ENCODE peak calls at places on chromosomes 12 and 14, in seven cellular contexts. One of them, this sample, is unnamed.

GRCh38 chr14:68893566-68893965 is 85.5 kb downstream of the ACTN1 start:
- DNase-seq in H1: no peak
- DNase-seq in trophoblast cell: no peak
- DNase-seq in mesendoderm: no peak
- DNase-seq in neuronal stem cell: no peak
- DNase-seq in IMR-90: no peak
- DNase-seq in H9: no peak
- DNase-seq in this sample: no peak

GRCh38 chr14:34003691-34004090 is 52.8 kb upstream of the EGLN3 start:
- DNase-seq in H1: no peak
- DNase-seq in trophoblast cell: no peak
- DNase-seq in mesendoderm: no peak
- DNase-seq in neuronal stem cell: no peak
- DNase-seq in IMR-90: no peak
- DNase-seq in H9: no peak
- DNase-seq in this sample: no peak

GRCh38 chr14:20436363-20436755 is 393 bp upstream of the KLHL33 start:
- DNase-seq in H1: no peak
- DNase-seq in trophoblast cell: no peak
- DNase-seq in mesendoderm: no peak
- DNase-seq in neuronal stem cell: no peak
- DNase-seq in IMR-90: peak; percentile 75
- DNase-seq in H9: no peak
- DNase-seq in this sample: no peak

GRCh38 chr12:13905795-13906194 is 75.6 kb downstream of the GRIN2B start:
- DNase-seq in H1: no peak
- DNase-seq in trophoblast cell: no peak
- DNase-seq in mesendoderm: no peak
- DNase-seq in neuronal stem cell: no peak
- DNase-seq in IMR-90: no peak
- DNase-seq in H9: no peak
- DNase-seq in this sample: no peak

GRCh38 chr12:57529831-57530230 is 7.2 kb downstream of the MBD6 start:
- DNase-seq in H1: no peak
- DNase-seq in trophoblast cell: peak; percentile 45
- DNase-seq in mesendoderm: no peak
- DNase-seq in neuronal stem cell: no peak
- DNase-seq in IMR-90: no peak
- DNase-seq in H9: no peak
- DNase-seq in this sample: no peak

GRCh38 chr12:50224026-50224692 is 57.0 kb upstream of the CERS5 start:
- DNase-seq in H1: no peak
- DNase-seq in trophoblast cell: peak; percentile 88
- DNase-seq in mesendoderm: peak; percentile 85
- DNase-seq in neuronal stem cell: no peak
- DNase-seq in IMR-90: peak; percentile 61
- DNase-seq in H9: peak; percentile 49
- DNase-seq in this sample: peak; percentile 69

GRCh38 chr12:88866881-88867280 is 286.6 kb upstream of the KITLG start:
- DNase-seq in H1: no peak
- DNase-seq in trophoblast cell: no peak
- DNase-seq in mesendoderm: no peak
- DNase-seq in neuronal stem cell: no peak
- DNase-seq in IMR-90: no peak
- DNase-seq in H9: no peak
- DNase-seq in this sample: no peak

GRCh38 chr12:56518570-56518969 is 3.0 kb upstream of the RBMS2 start:
- DNase-seq in H1: no peak
- DNase-seq in trophoblast cell: peak; percentile 81
- DNase-seq in mesendoderm: no peak
- DNase-seq in neuronal stem cell: no peak
- DNase-seq in IMR-90: peak; percentile 66
- DNase-seq in H9: no peak
- DNase-seq in this sample: peak; percentile 34

GRCh38 chr12:122399592-122400373 is 22.7 kb downstream of the CLIP1 start:
- DNase-seq in H1: peak; percentile 60
- DNase-seq in trophoblast cell: peak; percentile 89
- DNase-seq in mesendoderm: peak; percentile 97
- DNase-seq in neuronal stem cell: peak; percentile 63
- DNase-seq in IMR-90: peak; percentile 94
- DNase-seq in H9: peak; percentile 85
- DNase-seq in this sample: peak; percentile 91

GRCh38 chr14:84535491-84535890 is 994.5 kb upstream of the FLRT2 start:
- DNase-seq in H1: no peak
- DNase-seq in trophoblast cell: no peak
- DNase-seq in mesendoderm: peak; percentile 13
- DNase-seq in neuronal stem cell: no peak
- DNase-seq in IMR-90: no peak
- DNase-seq in H9: no peak
- DNase-seq in this sample: no peak

GRCh38 chr12:113473942-113474341 is 2.3 kb upstream of the LHX5 start:
- DNase-seq in H1: no peak
- DNase-seq in trophoblast cell: peak; percentile 8
- DNase-seq in mesendoderm: peak; percentile 79
- DNase-seq in neuronal stem cell: no peak
- DNase-seq in IMR-90: no peak
- DNase-seq in H9: peak; percentile 72
- DNase-seq in this sample: no peak

GRCh38 chr12:103882861-103883596 is 42.0 kb upstream of the NT5DC3 start:
- DNase-seq in H1: no peak
- DNase-seq in trophoblast cell: no peak
- DNase-seq in mesendoderm: no peak
- DNase-seq in neuronal stem cell: no peak
- DNase-seq in IMR-90: no peak
- DNase-seq in H9: no peak
- DNase-seq in this sample: no peak

GRCh38 chr14:24843494-24843893 is 206.5 kb downstream of the STXBP6 start:
- DNase-seq in H1: no peak
- DNase-seq in trophoblast cell: no peak
- DNase-seq in mesendoderm: no peak
- DNase-seq in neuronal stem cell: no peak
- DNase-seq in IMR-90: no peak
- DNase-seq in H9: no peak
- DNase-seq in this sample: peak; percentile 5

GRCh38 chr14:58096731-58097130 is 55.3 kb downstream of the ARMH4 start:
- DNase-seq in H1: no peak
- DNase-seq in trophoblast cell: no peak
- DNase-seq in mesendoderm: no peak
- DNase-seq in neuronal stem cell: no peak
- DNase-seq in IMR-90: no peak
- DNase-seq in H9: no peak
- DNase-seq in this sample: no peak

GRCh38 chr12:21334100-21334499 is 617 bp downstream of the SLCO1A2 start:
- DNase-seq in H1: no peak
- DNase-seq in trophoblast cell: no peak
- DNase-seq in mesendoderm: no peak
- DNase-seq in neuronal stem cell: no peak
- DNase-seq in IMR-90: no peak
- DNase-seq in H9: no peak
- DNase-seq in this sample: no peak

GRCh38 chr12:60710246-60710645 is 1114.4 kb downstream of the SLC16A7 start:
- DNase-seq in H1: no peak
- DNase-seq in trophoblast cell: no peak
- DNase-seq in mesendoderm: no peak
- DNase-seq in neuronal stem cell: no peak
- DNase-seq in IMR-90: no peak
- DNase-seq in H9: no peak
- DNase-seq in this sample: no peak

GRCh38 chr14:96711559-96712267 is 85.5 kb upstream of the VRK1 start:
- DNase-seq in H1: no peak
- DNase-seq in trophoblast cell: peak; percentile 12
- DNase-seq in mesendoderm: no peak
- DNase-seq in neuronal stem cell: no peak
- DNase-seq in IMR-90: no peak
- DNase-seq in H9: peak; percentile 65
- DNase-seq in this sample: no peak

DNA sequence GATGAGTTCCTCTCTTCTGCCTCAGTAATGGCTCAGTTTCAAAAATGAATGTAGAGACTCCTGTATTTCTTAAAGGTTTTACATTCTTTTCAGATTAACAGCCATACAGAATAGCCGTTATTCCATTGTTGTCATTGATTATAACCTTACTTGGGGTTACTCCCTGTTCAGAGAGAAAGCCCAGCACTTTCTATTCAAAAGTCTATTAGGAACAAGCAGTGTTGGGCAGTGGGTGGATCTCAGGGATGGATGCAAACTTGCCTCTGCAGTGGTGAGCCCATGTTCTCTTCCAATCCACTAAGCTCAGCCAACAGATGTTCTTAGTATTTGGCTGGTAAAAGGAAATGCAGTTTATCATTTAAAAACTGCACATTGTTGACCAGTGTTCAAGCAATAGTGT is 342.6 kb upstream of the E2F7 start:
- DNase-seq in H1: no peak
- DNase-seq in trophoblast cell: no peak
- DNase-seq in mesendoderm: no peak
- DNase-seq in neuronal stem cell: no peak
- DNase-seq in IMR-90: no peak
- DNase-seq in H9: no peak
- DNase-seq in this sample: no peak
- H3K23ac ChIP-seq in H1: no peak overlapping the region
- H3K23ac ChIP-seq in trophoblast cell: no peak overlapping the region
- H3K23ac ChIP-seq in mesendoderm: no peak overlapping the region
- H3K23ac ChIP-seq in neuronal stem cell: no peak overlapping the region
- H3K23ac ChIP-seq in IMR-90: no peak overlapping the region
- H3K23ac ChIP-seq in H9: no peak overlapping the region
- H3K23ac ChIP-seq in this sample: no peak overlapping the region

GRCh38 chr14:35218963-35219362 is 73.2 kb upstream of the PSMA6 start:
- DNase-seq in H1: no peak
- DNase-seq in trophoblast cell: no peak
- DNase-seq in mesendoderm: no peak
- DNase-seq in neuronal stem cell: no peak
- DNase-seq in IMR-90: no peak
- DNase-seq in H9: no peak
- DNase-seq in this sample: no peak

GRCh38 chr14:35222324-35222723 is 69.9 kb upstream of the PSMA6 start:
- DNase-seq in H1: no peak
- DNase-seq in trophoblast cell: no peak
- DNase-seq in mesendoderm: no peak
- DNase-seq in neuronal stem cell: no peak
- DNase-seq in IMR-90: no peak
- DNase-seq in H9: no peak
- DNase-seq in this sample: no peak

GRCh38 chr14:35220920-35221319 is 71.3 kb upstream of the PSMA6 start:
- DNase-seq in H1: no peak
- DNase-seq in trophoblast cell: no peak
- DNase-seq in mesendoderm: no peak
- DNase-seq in neuronal stem cell: no peak
- DNase-seq in IMR-90: no peak
- DNase-seq in H9: no peak
- DNase-seq in this sample: no peak

GRCh38 chr14:35221462-35221861 is 70.7 kb upstream of the PSMA6 start:
- DNase-seq in H1: no peak
- DNase-seq in trophoblast cell: no peak
- DNase-seq in mesendoderm: no peak
- DNase-seq in neuronal stem cell: no peak
- DNase-seq in IMR-90: peak; percentile 16
- DNase-seq in H9: no peak
- DNase-seq in this sample: no peak

DNA sequence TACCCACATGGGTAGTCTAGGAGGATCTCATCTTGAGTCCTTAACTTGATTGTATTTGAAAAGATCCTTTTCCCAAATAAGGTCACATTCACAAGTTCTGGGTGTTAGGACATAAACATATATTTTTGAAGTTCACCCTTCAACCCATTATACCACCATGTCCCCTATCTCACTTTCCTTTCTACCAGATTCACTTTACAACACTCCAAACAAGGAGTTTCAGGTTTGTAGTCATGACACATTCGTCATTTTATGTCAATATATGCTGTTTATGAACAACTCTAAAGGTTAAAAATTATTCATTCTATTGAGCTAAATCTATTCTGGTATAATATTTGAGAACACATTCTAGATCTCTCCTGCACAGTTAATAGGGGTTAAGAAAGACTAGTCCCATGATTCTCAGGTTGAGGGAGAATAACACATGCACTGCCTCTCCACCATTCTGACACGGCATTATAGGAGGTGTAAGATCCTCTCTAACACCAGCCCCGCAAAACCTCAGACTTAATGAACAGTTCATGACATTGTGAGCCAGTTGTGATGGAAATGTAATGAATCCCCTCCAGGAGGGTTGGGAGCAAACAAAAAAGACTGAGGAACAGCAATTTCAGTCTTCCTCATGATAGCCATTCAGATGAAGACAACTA is 72.0 kb upstream of the PSMA6 start:
- DNase-seq in H1: no peak
- DNase-seq in trophoblast cell: no peak
- DNase-seq in mesendoderm: no peak
- DNase-seq in neuronal stem cell: no peak
- DNase-seq in IMR-90: no peak
- DNase-seq in H9: no peak
- DNase-seq in this sample: no peak
- H3K23ac ChIP-seq in H1: no peak overlapping the region
- H3K23ac ChIP-seq in trophoblast cell: no peak overlapping the region
- H3K23ac ChIP-seq in mesendoderm: no peak overlapping the region
- H3K23ac ChIP-seq in neuronal stem cell: no peak overlapping the region
- H3K23ac ChIP-seq in IMR-90: no peak overlapping the region
- H3K23ac ChIP-seq in H9: no peak overlapping the region
- H3K23ac ChIP-seq in this sample: no peak overlapping the region

GRCh38 chr12:124700810-124701594 is 133.6 kb upstream of the NCOR2 start:
- DNase-seq in H1: no peak
- DNase-seq in trophoblast cell: peak; percentile 76
- DNase-seq in mesendoderm: peak; percentile 94
- DNase-seq in neuronal stem cell: no peak
- DNase-seq in IMR-90: peak; percentile 50
- DNase-seq in H9: peak; percentile 34
- DNase-seq in this sample: no peak

GRCh38 chr12:124696689-124697476 is 129.5 kb upstream of the NCOR2 start:
- DNase-seq in H1: no peak
- DNase-seq in trophoblast cell: no peak
- DNase-seq in mesendoderm: no peak
- DNase-seq in neuronal stem cell: no peak
- DNase-seq in IMR-90: no peak
- DNase-seq in H9: no peak
- DNase-seq in this sample: no peak

GRCh38 chr12:124698211-124698997 is 131.0 kb upstream of the NCOR2 start:
- DNase-seq in H1: no peak
- DNase-seq in trophoblast cell: no peak
- DNase-seq in mesendoderm: no peak
- DNase-seq in neuronal stem cell: no peak
- DNase-seq in IMR-90: peak; percentile 19
- DNase-seq in H9: no peak
- DNase-seq in this sample: peak; percentile 72

GRCh38 chr12:124699878-124700277 is 132.5 kb upstream of the NCOR2 start:
- DNase-seq in H1: no peak
- DNase-seq in trophoblast cell: no peak
- DNase-seq in mesendoderm: no peak
- DNase-seq in neuronal stem cell: no peak
- DNase-seq in IMR-90: no peak
- DNase-seq in H9: peak; percentile 29
- DNase-seq in this sample: no peak

GRCh38 chr12:124698998-124699305 is 131.5 kb upstream of the NCOR2 start:
- DNase-seq in H1: no peak
- DNase-seq in trophoblast cell: no peak
- DNase-seq in mesendoderm: no peak
- DNase-seq in neuronal stem cell: no peak
- DNase-seq in IMR-90: no peak
- DNase-seq in H9: no peak
- DNase-seq in this sample: no peak
- H3K23ac ChIP-seq in H1: no peak overlapping the region
- H3K23ac ChIP-seq in trophoblast cell: no peak overlapping the region
- H3K23ac ChIP-seq in mesendoderm: no peak overlapping the region
- H3K23ac ChIP-seq in neuronal stem cell: no peak overlapping the region
- H3K23ac ChIP-seq in IMR-90: no peak overlapping the region
- H3K23ac ChIP-seq in H9: no peak overlapping the region
- H3K23ac ChIP-seq in this sample: no peak overlapping the region

GRCh38 chr14:91344107-91344506 is 73.5 kb downstream of the CCDC88C start:
- DNase-seq in H1: no peak
- DNase-seq in trophoblast cell: no peak
- DNase-seq in mesendoderm: no peak
- DNase-seq in neuronal stem cell: no peak
- DNase-seq in IMR-90: no peak
- DNase-seq in H9: no peak
- DNase-seq in this sample: no peak
- H3K23ac ChIP-seq in H1: no peak overlapping the region
- H3K23ac ChIP-seq in trophoblast cell: no peak overlapping the region
- H3K23ac ChIP-seq in mesendoderm: no peak overlapping the region
- H3K23ac ChIP-seq in neuronal stem cell: no peak overlapping the region
- H3K23ac ChIP-seq in IMR-90: no peak overlapping the region
- H3K23ac ChIP-seq in H9: no peak overlapping the region
- H3K23ac ChIP-seq in this sample: no peak overlapping the region

This sample was measured in mesenchymal stem cell.